ENCODE peak calls at places on chromosomes 11 and 22, in five cellular contexts. One of them, this sample, is unnamed.

GRCh38 chr11:1573077-1573846 is 1.2 kb upstream of the DUSP8 start:
- ATAC-seq in activated B cell treated with CpG ODN at 0.5 μM for 24 hours: no peak
- ATAC-seq in lower lobe of right lung: peak
- ATAC-seq in RWPE2: peak
- ATAC-seq in activated CD8-positive, alpha-beta T cell treated with anti-CD3 and anti-CD28 coated beads, Interleukin-2, amount 10 ng/mL, durations not matched to agents 7 days and 5 days: no peak
- ATAC-seq in this sample: peak

GRCh38 chr11:126500981-126501380 is 145.5 kb downstream of the ST3GAL4 start:
- ATAC-seq in activated B cell treated with CpG ODN at 0.5 μM for 24 hours: no peak
- ATAC-seq in lower lobe of right lung: no peak
- ATAC-seq in RWPE2: no peak
- ATAC-seq in activated CD8-positive, alpha-beta T cell treated with anti-CD3 and anti-CD28 coated beads, Interleukin-2, amount 10 ng/mL, durations not matched to agents 7 days and 5 days: no peak
- ATAC-seq in this sample: no peak

GRCh38 chr22:28344893-28345292 is 334.7 kb downstream of the TTC28 start:
- ATAC-seq in RWPE2: no peak
- ATAC-seq in lower lobe of right lung: no peak
- ATAC-seq in activated B cell treated with CpG ODN at 0.5 μM for 24 hours: no peak
- ATAC-seq in activated CD8-positive, alpha-beta T cell treated with anti-CD3 and anti-CD28 coated beads, Interleukin-2, amount 10 ng/mL, durations not matched to agents 7 days and 5 days: no peak
- ATAC-seq in this sample: no peak

GRCh38 chr11:16846305-16846704 is 107.9 kb downstream of the C11orf58 start:
- ATAC-seq in lower lobe of right lung: no peak
- ATAC-seq in activated CD8-positive, alpha-beta T cell treated with anti-CD3 and anti-CD28 coated beads, Interleukin-2, amount 10 ng/mL, durations not matched to agents 7 days and 5 days: no peak
- ATAC-seq in RWPE2: no peak
- ATAC-seq in activated B cell treated with CpG ODN at 0.5 μM for 24 hours: no peak
- ATAC-seq in this sample: no peak

GRCh38 chr11:7261578-7261977 is 9.9 kb downstream of the SYT9 start:
- ATAC-seq in activated B cell treated with CpG ODN at 0.5 μM for 24 hours: no peak
- ATAC-seq in activated CD8-positive, alpha-beta T cell treated with anti-CD3 and anti-CD28 coated beads, Interleukin-2, amount 10 ng/mL, durations not matched to agents 7 days and 5 days: no peak
- ATAC-seq in RWPE2: no peak
- ATAC-seq in lower lobe of right lung: no peak
- ATAC-seq in this sample: no peak

GRCh38 chr22:38735465-38736256 is 20.1 kb downstream of the SUN2 start:
- ATAC-seq in RWPE2: peak
- ATAC-seq in activated B cell treated with CpG ODN at 0.5 μM for 24 hours: peak
- ATAC-seq in activated CD8-positive, alpha-beta T cell treated with anti-CD3 and anti-CD28 coated beads, Interleukin-2, amount 10 ng/mL, durations not matched to agents 7 days and 5 days: no peak
- ATAC-seq in lower lobe of right lung: peak
- ATAC-seq in this sample: peak

GRCh38 chr11:61472282-61472681 is 36.3 kb upstream of the LRRC10B start:
- ATAC-seq in activated CD8-positive, alpha-beta T cell treated with anti-CD3 and anti-CD28 coated beads, Interleukin-2, amount 10 ng/mL, durations not matched to agents 7 days and 5 days: no peak
- ATAC-seq in RWPE2: no peak
- ATAC-seq in activated B cell treated with CpG ODN at 0.5 μM for 24 hours: no peak
- ATAC-seq in lower lobe of right lung: peak
- ATAC-seq in this sample: no peak

GRCh38 chr22:28155808-28156207 is 236.8 kb upstream of the PITPNB start:
- ATAC-seq in activated B cell treated with CpG ODN at 0.5 μM for 24 hours: no peak
- ATAC-seq in RWPE2: no peak
- ATAC-seq in lower lobe of right lung: no peak
- ATAC-seq in activated CD8-positive, alpha-beta T cell treated with anti-CD3 and anti-CD28 coated beads, Interleukin-2, amount 10 ng/mL, durations not matched to agents 7 days and 5 days: no peak
- ATAC-seq in this sample: no peak

GRCh38 chr11:81070948-81071347 is 1630.1 kb upstream of the TENM4 start:
- ATAC-seq in RWPE2: no peak
- ATAC-seq in activated B cell treated with CpG ODN at 0.5 μM for 24 hours: no peak
- ATAC-seq in activated CD8-positive, alpha-beta T cell treated with anti-CD3 and anti-CD28 coated beads, Interleukin-2, amount 10 ng/mL, durations not matched to agents 7 days and 5 days: no peak
- ATAC-seq in lower lobe of right lung: no peak
- ATAC-seq in this sample: no peak

GRCh38 chr22:35563211-35563610 is 22.6 kb downstream of the RASD2 start:
- ATAC-seq in activated CD8-positive, alpha-beta T cell treated with anti-CD3 and anti-CD28 coated beads, Interleukin-2, amount 10 ng/mL, durations not matched to agents 7 days and 5 days: no peak
- ATAC-seq in lower lobe of right lung: no peak
- ATAC-seq in activated B cell treated with CpG ODN at 0.5 μM for 24 hours: no peak
- ATAC-seq in RWPE2: no peak
- ATAC-seq in this sample: no peak

GRCh38 chr22:39997939-39998726 is 3.4 kb downstream of the FAM83F start:
- ATAC-seq in activated B cell treated with CpG ODN at 0.5 μM for 24 hours: no peak
- ATAC-seq in lower lobe of right lung: no peak
- ATAC-seq in activated CD8-positive, alpha-beta T cell treated with anti-CD3 and anti-CD28 coated beads, Interleukin-2, amount 10 ng/mL, durations not matched to agents 7 days and 5 days: no peak
- ATAC-seq in RWPE2: peak
- ATAC-seq in this sample: no peak

GRCh38 chr11:86444981-86445380 is 70.3 kb downstream of the CCDC81 start:
- ATAC-seq in activated CD8-positive, alpha-beta T cell treated with anti-CD3 and anti-CD28 coated beads, Interleukin-2, amount 10 ng/mL, durations not matched to agents 7 days and 5 days: no peak
- ATAC-seq in lower lobe of right lung: no peak
- ATAC-seq in activated B cell treated with CpG ODN at 0.5 μM for 24 hours: no peak
- ATAC-seq in RWPE2: no peak
- ATAC-seq in this sample: no peak

GRCh38 chr22:42366815-42367581 is 65.2 kb downstream of the NFAM1 start:
- ATAC-seq in activated B cell treated with CpG ODN at 0.5 μM for 24 hours: no peak
- ATAC-seq in lower lobe of right lung: no peak
- ATAC-seq in RWPE2: no peak
- ATAC-seq in activated CD8-positive, alpha-beta T cell treated with anti-CD3 and anti-CD28 coated beads, Interleukin-2, amount 10 ng/mL, durations not matched to agents 7 days and 5 days: no peak
- ATAC-seq in this sample: no peak

GRCh38 chr22:39242809-39243442 is 1.9 kb downstream of the PDGFB start:
- ATAC-seq in activated B cell treated with CpG ODN at 0.5 μM for 24 hours: no peak
- ATAC-seq in lower lobe of right lung: peak
- ATAC-seq in activated CD8-positive, alpha-beta T cell treated with anti-CD3 and anti-CD28 coated beads, Interleukin-2, amount 10 ng/mL, durations not matched to agents 7 days and 5 days: peak
- ATAC-seq in RWPE2: peak
- ATAC-seq in this sample: no peak

GRCh38 chr11:128620306-128621175 is 33.2 kb upstream of the ETS1 start:
- ATAC-seq in activated CD8-positive, alpha-beta T cell treated with anti-CD3 and anti-CD28 coated beads, Interleukin-2, amount 10 ng/mL, durations not matched to agents 7 days and 5 days: no peak
- ATAC-seq in RWPE2: no peak
- ATAC-seq in lower lobe of right lung: no peak
- ATAC-seq in activated B cell treated with CpG ODN at 0.5 μM for 24 hours: no peak
- ATAC-seq in this sample: no peak

GRCh38 chr11:78181155-78181554 is 7.3 kb downstream of the KCTD21 start:
- ATAC-seq in activated CD8-positive, alpha-beta T cell treated with anti-CD3 and anti-CD28 coated beads, Interleukin-2, amount 10 ng/mL, durations not matched to agents 7 days and 5 days: no peak
- ATAC-seq in RWPE2: peak
- ATAC-seq in lower lobe of right lung: no peak
- ATAC-seq in activated B cell treated with CpG ODN at 0.5 μM for 24 hours: no peak
- ATAC-seq in this sample: peak

GRCh38 chr11:68870470-68870869 is 28.8 kb upstream of the CPT1A start:
- ATAC-seq in lower lobe of right lung: peak
- ATAC-seq in activated B cell treated with CpG ODN at 0.5 μM for 24 hours: no peak
- ATAC-seq in activated CD8-positive, alpha-beta T cell treated with anti-CD3 and anti-CD28 coated beads, Interleukin-2, amount 10 ng/mL, durations not matched to agents 7 days and 5 days: no peak
- ATAC-seq in RWPE2: peak
- ATAC-seq in this sample: no peak

GRCh38 chr11:30474151-30474954 is 111.8 kb downstream of the MPPED2 start:
- ATAC-seq in activated CD8-positive, alpha-beta T cell treated with anti-CD3 and anti-CD28 coated beads, Interleukin-2, amount 10 ng/mL, durations not matched to agents 7 days and 5 days: no peak
- ATAC-seq in lower lobe of right lung: no peak
- ATAC-seq in activated B cell treated with CpG ODN at 0.5 μM for 24 hours: no peak
- ATAC-seq in RWPE2: no peak
- ATAC-seq in this sample: no peak

GRCh38 chr22:44555597-44555996 is 57.6 kb upstream of the RTL6 start:
- ATAC-seq in RWPE2: no peak
- ATAC-seq in lower lobe of right lung: no peak
- ATAC-seq in activated B cell treated with CpG ODN at 0.5 μM for 24 hours: no peak
- ATAC-seq in activated CD8-positive, alpha-beta T cell treated with anti-CD3 and anti-CD28 coated beads, Interleukin-2, amount 10 ng/mL, durations not matched to agents 7 days and 5 days: no peak
- ATAC-seq in this sample: no peak

GRCh38 chr11:83711035-83711630 is 425.0 kb upstream of the CCDC90B start:
- ATAC-seq in activated CD8-positive, alpha-beta T cell treated with anti-CD3 and anti-CD28 coated beads, Interleukin-2, amount 10 ng/mL, durations not matched to agents 7 days and 5 days: no peak
- ATAC-seq in lower lobe of right lung: no peak
- ATAC-seq in RWPE2: no peak
- ATAC-seq in activated B cell treated with CpG ODN at 0.5 μM for 24 hours: no peak
- ATAC-seq in this sample: no peak

GRCh38 chr11:125359130-125359529 is 136.9 kb downstream of the FEZ1 start:
- ATAC-seq in activated B cell treated with CpG ODN at 0.5 μM for 24 hours: no peak
- ATAC-seq in lower lobe of right lung: no peak
- ATAC-seq in RWPE2: no peak
- ATAC-seq in activated CD8-positive, alpha-beta T cell treated with anti-CD3 and anti-CD28 coated beads, Interleukin-2, amount 10 ng/mL, durations not matched to agents 7 days and 5 days: no peak
- ATAC-seq in this sample: no peak

GRCh38 chr11:92702771-92703170 is 266.7 kb upstream of the MTNR1B start:
- ATAC-seq in lower lobe of right lung: no peak
- ATAC-seq in RWPE2: peak
- ATAC-seq in activated B cell treated with CpG ODN at 0.5 μM for 24 hours: no peak
- ATAC-seq in activated CD8-positive, alpha-beta T cell treated with anti-CD3 and anti-CD28 coated beads, Interleukin-2, amount 10 ng/mL, durations not matched to agents 7 days and 5 days: no peak
- ATAC-seq in this sample: no peak

GRCh38 chr22:37904572-37905533 is 1.2 kb upstream of the MICALL1 start:
- ATAC-seq in RWPE2: peak
- ATAC-seq in activated CD8-positive, alpha-beta T cell treated with anti-CD3 and anti-CD28 coated beads, Interleukin-2, amount 10 ng/mL, durations not matched to agents 7 days and 5 days: no peak
- ATAC-seq in lower lobe of right lung: peak
- ATAC-seq in activated B cell treated with CpG ODN at 0.5 μM for 24 hours: peak
- ATAC-seq in this sample: peak

GRCh38 chr11:67311556-67312082 is 8.3 kb downstream of the SSH3 start:
- ATAC-seq in activated CD8-positive, alpha-beta T cell treated with anti-CD3 and anti-CD28 coated beads, Interleukin-2, amount 10 ng/mL, durations not matched to agents 7 days and 5 days: no peak
- ATAC-seq in RWPE2: peak
- ATAC-seq in activated B cell treated with CpG ODN at 0.5 μM for 24 hours: no peak
- ATAC-seq in lower lobe of right lung: no peak
- ATAC-seq in this sample: peak

GRCh38 chr22:45709004-45709739 is 37.5 kb downstream of the ATXN10 start:
- ATAC-seq in lower lobe of right lung: no peak
- ATAC-seq in activated B cell treated with CpG ODN at 0.5 μM for 24 hours: no peak
- ATAC-seq in RWPE2: peak
- ATAC-seq in activated CD8-positive, alpha-beta T cell treated with anti-CD3 and anti-CD28 coated beads, Interleukin-2, amount 10 ng/mL, durations not matched to agents 7 days and 5 days: no peak
- ATAC-seq in this sample: no peak

GRCh38 chr22:50145741-50146439 is 24.6 kb upstream of the PANX2 start:
- ATAC-seq in lower lobe of right lung: no peak
- ATAC-seq in activated B cell treated with CpG ODN at 0.5 μM for 24 hours: no peak
- ATAC-seq in RWPE2: no peak
- ATAC-seq in activated CD8-positive, alpha-beta T cell treated with anti-CD3 and anti-CD28 coated beads, Interleukin-2, amount 10 ng/mL, durations not matched to agents 7 days and 5 days: no peak
- ATAC-seq in this sample: no peak

GRCh38 chr11:9530901-9531625 is 42.4 kb upstream of the WEE1 start:
- ATAC-seq in lower lobe of right lung: peak
- ATAC-seq in activated B cell treated with CpG ODN at 0.5 μM for 24 hours: no peak
- ATAC-seq in activated CD8-positive, alpha-beta T cell treated with anti-CD3 and anti-CD28 coated beads, Interleukin-2, amount 10 ng/mL, durations not matched to agents 7 days and 5 days: no peak
- ATAC-seq in RWPE2: peak
- ATAC-seq in this sample: peak

GRCh38 chr22:50169774-50170341 is 673 bp upstream of the PANX2 start:
- ATAC-seq in activated B cell treated with CpG ODN at 0.5 μM for 24 hours: peak
- ATAC-seq in activated CD8-positive, alpha-beta T cell treated with anti-CD3 and anti-CD28 coated beads, Interleukin-2, amount 10 ng/mL, durations not matched to agents 7 days and 5 days: peak
- ATAC-seq in RWPE2: no peak
- ATAC-seq in lower lobe of right lung: peak
- ATAC-seq in this sample: peak

GRCh38 chr11:117456027-117456720 is 128.5 kb downstream of the CEP164 start:
- ATAC-seq in activated CD8-positive, alpha-beta T cell treated with anti-CD3 and anti-CD28 coated beads, Interleukin-2, amount 10 ng/mL, durations not matched to agents 7 days and 5 days: peak
- ATAC-seq in activated B cell treated with CpG ODN at 0.5 μM for 24 hours: peak
- ATAC-seq in lower lobe of right lung: no peak
- ATAC-seq in RWPE2: no peak
- ATAC-seq in this sample: no peak

This sample was measured in esophagus mucosa.